ENCODE peak calls at places on chromosomes 4 and X, in eight cellular contexts. D, C, G, U, I, Y, K and H are unnamed samples.

GRCh38 chr4:78222575-78223186 is 165.6 kb downstream of the FRAS1 start:
- DNase-seq in D (no peak), C (peak; percentile 58), G (no peak), U (no peak), I (no peak), Y (no peak), K (no peak), H (no peak)

GRCh38 chr4:132557660-132558059 is 591.4 kb upstream of the PCDH10 start:
- DNase-seq in D (peak; percentile 2), C (no peak), G (no peak), U (no peak), I (no peak), Y (no peak), K (no peak), H (no peak)

GRCh38 chr4:47482326-47482725 is 2.7 kb upstream of the ATP10D start:
- DNase-seq in D (peak; percentile 57), C (no peak), G (no peak), U (no peak), I (no peak), Y (peak; percentile 81), K (no peak), H (no peak)

GRCh38 chr4:8744083-8744805 is 127.4 kb downstream of the HMX1 start:
- DNase-seq in D (no peak), C (peak; percentile 52), G (peak; percentile 21), U (no peak), I (no peak), Y (no peak), K (no peak), H (no peak)

GRCh38 chrX:130738638-130739195 is 164.3 kb downstream of the ENOX2 start:
- DNase-seq in D (no peak), C (peak; percentile 69), G (no peak), U (no peak), I (no peak), Y (no peak), K (no peak), H (no peak)

GRCh38 chr4:4394644-4395043 is 7.7 kb downstream of the NSG1 start:
- DNase-seq in D (peak; percentile 24), C (peak; percentile 31), G (no peak), U (no peak), I (no peak), Y (peak; percentile 51), K (no peak), H (no peak)

GRCh38 chr4:150302553-150302952 is 224.3 kb downstream of the DCLK2 start:
- DNase-seq in D (peak; percentile 98), C (no peak), G (no peak), U (peak; percentile 76), I (no peak), Y (peak; percentile 98), K (no peak), H (peak; percentile 28)

GRCh38 chr4:15753786-15754185 is 24.3 kb upstream of the CD38 start:
- DNase-seq in D (no peak), C (no peak), G (no peak), U (no peak), I (peak; percentile 47), Y (peak; percentile 6), K (no peak), H (no peak)

GRCh38 chr4:139978692-139979091 is 175.3 kb downstream of the MAML3 start:
- DNase-seq in D (no peak), C (no peak), G (no peak), U (no peak), I (no peak), Y (no peak), K (no peak), H (no peak)

GRCh38 chr4:168759959-168760527 is 250.0 kb downstream of the CBR4 start:
- DNase-seq in D (no peak), C (no peak), G (peak; percentile 61), U (no peak), I (peak; percentile 34), Y (no peak), K (no peak), H (no peak)

GRCh38 chr4:144289687-144290433 is 149.3 kb upstream of the GYPA start:
- DNase-seq in D (no peak), C (no peak), G (no peak), U (no peak), I (no peak), Y (no peak), K (no peak), H (no peak)

GRCh38 chr4:8019396-8020365 is 80.0 kb upstream of the AFAP1 start:
- DNase-seq in D (no peak), C (peak; percentile 81), G (peak; percentile 64), U (no peak), I (no peak), Y (no peak), K (peak; percentile 80), H (no peak)

GRCh38 chr4:41887821-41888699 is 47.2 kb upstream of the TMEM33 start:
- DNase-seq in D (peak; percentile 77), C (peak; percentile 64), G (no peak), U (peak; percentile 60), I (no peak), Y (peak; percentile 64), K (peak; percentile 21), H (no peak)

GRCh38 chrX:119042996-119043395 is 29.8 kb upstream of the CT47C1 start:
- DNase-seq in D (no peak), C (no peak), G (no peak), U (no peak), I (no peak), Y (no peak), K (peak; percentile 9), H (no peak)

GRCh38 chr4:53622739-53623151 is 31.5 kb upstream of the LNX1 start:
- DNase-seq in D (peak; percentile 80), C (no peak), G (no peak), U (no peak), I (no peak), Y (peak; percentile 89), K (no peak), H (no peak)

GRCh38 chr4:2936773-2937145 is 26.4 kb downstream of the NOP14 start:
- DNase-seq in D (peak; percentile 33), C (no peak), G (no peak), U (peak; percentile 56), I (no peak), Y (peak; percentile 58), K (no peak), H (no peak)

GRCh38 chrX:129553619-129554288 is 13.7 kb downstream of the OCRL start:
- DNase-seq in D (no peak), C (no peak), G (no peak), U (no peak), I (no peak), Y (no peak), K (no peak), H (no peak)

GRCh38 chr4:24519649-24520048 is 64.7 kb downstream of the DHX15 start:
- DNase-seq in D (no peak), C (peak; percentile 35), G (no peak), U (no peak), I (no peak), Y (peak; percentile 47), K (no peak), H (no peak)

GRCh38 chr4:129344058-129344457 is 248.1 kb downstream of the C4orf33 start:
- DNase-seq in D (peak; percentile 64), C (peak; percentile 62), G (no peak), U (peak; percentile 43), I (no peak), Y (peak; percentile 27), K (peak; percentile 31), H (no peak)

GRCh38 chr4:69888336-69888735 is 28.4 kb upstream of the SULT1E1 start:
- DNase-seq in D (peak; percentile 11), C (no peak), G (no peak), U (no peak), I (no peak), Y (no peak), K (no peak), H (no peak)

GRCh38 chr4:7007944-7008343 is 35.2 kb upstream of the TADA2B start:
- DNase-seq in D (no peak), C (peak; percentile 67), G (no peak), U (no peak), I (no peak), Y (peak; percentile 36), K (no peak), H (no peak)

GRCh38 chr4:158824425-158825274 is 55.8 kb downstream of the FNIP2 start:
- DNase-seq in D (peak; percentile 21), C (no peak), G (no peak), U (no peak), I (peak; percentile 43), Y (peak; percentile 17), K (no peak), H (no peak)

GRCh38 chr4:11228575-11228974 is 200.1 kb downstream of the HS3ST1 start:
- DNase-seq in D (peak; percentile 1), C (no peak), G (no peak), U (no peak), I (no peak), Y (no peak), K (no peak), H (no peak)

DNA sequence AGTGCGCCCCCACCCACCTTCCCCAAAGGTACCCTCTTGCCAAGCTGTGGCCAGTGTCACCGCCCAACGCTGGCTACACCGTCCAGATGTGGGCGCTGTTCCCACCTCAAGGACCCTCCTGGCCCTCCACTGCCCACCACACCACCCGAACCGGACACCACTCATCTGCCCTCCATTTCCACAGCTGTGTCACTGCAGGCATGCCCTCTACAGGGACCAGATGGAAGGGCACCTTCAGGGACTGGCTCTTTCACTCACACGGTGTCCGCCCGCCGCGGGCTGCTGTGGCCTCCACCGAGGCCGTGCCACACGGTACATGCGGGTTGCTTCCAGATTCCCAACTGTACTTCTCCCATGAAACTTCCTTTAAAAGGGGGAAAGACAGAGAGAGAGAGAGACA is 87.7 kb downstream of the FAM53A start:
- DNase-seq in D (no peak), C (no peak), G (peak; percentile 22), U (no peak), I (no peak), Y (no peak), K (no peak), H (no peak)
- TF ChIP-seq CTCF in D (peak; percentile 8), C (peak; percentile 37), G (no peak), U (peak; percentile 33), I (no peak), Y (no peak), K (no peak), H (no peak)

DNA sequence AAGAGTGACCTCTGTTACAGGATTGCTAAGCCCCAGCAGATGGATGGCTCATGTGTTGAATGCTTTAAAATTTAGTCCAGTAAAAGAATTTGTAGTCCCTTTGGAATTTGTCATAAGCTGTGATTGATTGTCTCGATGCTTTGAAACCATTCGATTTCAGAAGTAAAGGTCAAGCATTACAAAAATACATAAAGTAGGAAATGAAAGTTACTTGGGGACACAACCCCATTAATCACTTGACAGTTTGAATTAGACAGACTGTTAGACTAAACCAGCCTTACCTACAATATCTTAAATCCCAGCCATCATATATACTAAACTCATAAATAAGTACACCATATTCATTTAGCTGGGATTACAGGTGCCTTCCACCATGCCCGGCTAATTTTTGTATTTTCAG is 6.6 kb downstream of the REST start:
- DNase-seq in D (no peak), C (no peak), G (no peak), U (no peak), I (no peak), Y (no peak), K (no peak), H (no peak)
- H3K36me3 ChIP-seq in D (no peaks in the 10 kb centered on the region), C (peaks cover 57% of the 10 kb centered on the region), G (peaks cover 51% of the 10 kb centered on the region), U (peaks cover 62% of the 10 kb centered on the region), I (no peaks in the 10 kb centered on the region), Y (peaks cover 17% of the 10 kb centered on the region), K (no peaks in the 10 kb centered on the region), H (no peaks in the 10 kb centered on the region)

GRCh38 chr4:88014506-88014905 is 7.1 kb downstream of the PKD2 start:
- DNase-seq in D (no peak), C (no peak), G (no peak), U (no peak), I (no peak), Y (no peak), K (no peak), H (no peak)
- H3K4me1 ChIP-seq in D (peaks cover 21% of the 10 kb centered on the region), C (peaks cover 3% of the 10 kb centered on the region), G (peaks cover 43% of the 10 kb centered on the region), U (no peaks in the 10 kb centered on the region), I (peaks cover 30% of the 10 kb centered on the region), Y (peaks cover 22% of the 10 kb centered on the region), K (peaks cover 16% of the 10 kb centered on the region), H (no peaks in the 10 kb centered on the region)

GRCh38 chrX:49627030-49627777 is 28.4 kb downstream of the GAGE1 start:
- DNase-seq in D (no peak), C (peak; percentile 77), G (no peak), U (peak; percentile 67), I (no peak), Y (no peak), K (no peak), H (no peak)
- TF ChIP-seq CTCF in D (no peak), C (peak; percentile 54), G (no peak), U (peak; percentile 63), I (peak; percentile 36), Y (no peak), K (no peak), H (no peak)